ENCODE peak calls at places on chromosomes 7 and 10, in four cellular contexts. S is ovary, M is T follicular helper cell, X is mucosa of gallbladder. Z is an unnamed sample.

GRCh38 chr7:1675036-1675671 is 5.1 kb downstream of the ELFN1 start:
- DNase-seq in M (no peak), X (no peak), S (no peak), Z (no peak)

GRCh38 chr10:9342865-9343450 is 1288.5 kb downstream of the GATA3 start:
- DNase-seq in S (no peak), M (no peak), X (no peak), Z (peak; percentile 11)

GRCh38 chr7:157397751-157398691 is 61.2 kb downstream of the DNAJB6 start:
- DNase-seq in X (peak; percentile 40), S (peak; percentile 46), M (no peak), Z (peak; percentile 65)

GRCh38 chr10:26805567-26806245 is 55.1 kb downstream of the ABI1 start:
- DNase-seq in X (no peak), M (no peak), S (no peak), Z (no peak)

GRCh38 chr10:76150886-76151288 is 719.5 kb downstream of the LRMDA start:
- DNase-seq in X (no peak), M (no peak), S (no peak), Z (no peak)

GRCh38 chr10:86100581-86101061 is 266.0 kb downstream of the GRID1 start:
- DNase-seq in S (no peak), M (no peak), X (no peak), Z (peak; percentile 23)

GRCh38 chr10:126937026-126937425 is 31.8 kb downstream of the DOCK1 start:
- DNase-seq in M (no peak), S (no peak), X (no peak), Z (no peak)

GRCh38 chr7:29304756-29305155 is 110.2 kb downstream of the CHN2 start:
- DNase-seq in S (no peak), X (no peak), M (no peak), Z (peak; percentile 68)

GRCh38 chr7:84482476-84482875 is 287.9 kb upstream of the SEMA3A start:
- DNase-seq in M (no peak), S (no peak), X (no peak), Z (no peak)

GRCh38 chr10:72893136-72893798 is at the start of gene OIT3:
- DNase-seq in M (no peak), X (no peak), S (no peak), Z (no peak)

GRCh38 chr7:50745835-50746234 is 36.9 kb downstream of the GRB10 start:
- DNase-seq in S (no peak), X (no peak), M (no peak), Z (no peak)

GRCh38 chr7:134890246-134891240 is 95.8 kb upstream of the AGBL3 start:
- DNase-seq in S (peak; percentile 54), M (no peak), X (no peak), Z (no peak)

GRCh38 chr7:83427929-83428328 is 221.0 kb downstream of the SEMA3E start:
- DNase-seq in M (no peak), X (no peak), S (no peak), Z (peak; percentile 43)

GRCh38 chr7:134632937-134633540 is 13.6 kb upstream of the BPGM start:
- DNase-seq in S (no peak), X (no peak), M (peak; percentile 29), Z (peak; percentile 64)

GRCh38 chr7:75993689-75994387 is 557 bp downstream of the TMEM120A start:
- DNase-seq in M (no peak), X (peak; percentile 59), S (peak; percentile 76), Z (peak; percentile 31)

GRCh38 chr7:84258628-84259027 is 64.0 kb upstream of the SEMA3A start:
- DNase-seq in M (no peak), X (no peak), S (no peak), Z (peak; percentile 20)

GRCh38 chr7:119270045-119270464 is 1002.9 kb upstream of the KCND2 start:
- DNase-seq in S (peak; percentile 30), M (no peak), X (peak; percentile 54), Z (peak; percentile 82)

GRCh38 chr10:119817991-119818888 is 54.4 kb downstream of the MCMBP start:
- DNase-seq in M (peak; percentile 2), X (peak; percentile 55), S (peak; percentile 88), Z (no peak)

GRCh38 chr7:30391806-30392205 is 86.8 kb downstream of the NOD1 start:
- DNase-seq in M (no peak), X (no peak), S (no peak), Z (peak; percentile 60)

GRCh38 chr10:116838143-116838725 is 11.1 kb upstream of the ENO4 start:
- DNase-seq in M (no peak), X (no peak), S (no peak), Z (no peak)

GRCh38 chr10:79347894-79348639 is 798 bp downstream of the PPIF start:
- DNase-seq in S (peak; percentile 80), M (peak; percentile 42), X (peak; percentile 63), Z (peak; percentile 90)

GRCh38 chr10:82953331-82953730 is 1078.3 kb downstream of the NRG3 start:
- DNase-seq in S (no peak), X (no peak), M (no peak), Z (no peak)

GRCh38 chr7:127208860-127209259 is 43.9 kb downstream of the GRM8 start:
- DNase-seq in M (no peak), X (no peak), S (no peak), Z (no peak)

GRCh38 chr10:78435484-78436222 is 402.0 kb downstream of the RPS24 start:
- DNase-seq in S (no peak), M (no peak), X (no peak), Z (no peak)

GRCh38 chr7:99733448-99733847 is 1.5 kb downstream of the CYP3A7 start:
- DNase-seq in M (no peak), X (no peak), S (no peak), Z (no peak)

GRCh38 chr10:117830832-117831231 is 215.9 kb downstream of the RAB11FIP2 start:
- DNase-seq in S (no peak), M (no peak), X (no peak), Z (no peak)

GRCh38 chr7:2171855-2172254 is 60.9 kb downstream of the MAD1L1 start:
- DNase-seq in S (no peak), M (no peak), X (no peak), Z (no peak)

GRCh38 chr10:70132098-70133029 is at the start of gene AIFM2:
- DNase-seq in S (peak; percentile 88), M (peak; percentile 14), X (peak; percentile 68), Z (peak; percentile 97)

GRCh38 chr10:18607503-18607902 is 43.9 kb downstream of the NSUN6 start:
- DNase-seq in M (no peak), S (no peak), X (peak; percentile 32), Z (peak; percentile 73)

GRCh38 chr7:39838326-39838725 is 111.7 kb upstream of the CDK13 start:
- DNase-seq in X (no peak), S (peak; percentile 73), M (no peak), Z (peak; percentile 31)

GRCh38 chr7:104328970-104329825 is 795 bp downstream of the LHFPL3 start:
- DNase-seq in X (no peak), M (no peak), S (no peak), Z (no peak)

GRCh38 chr7:43377196-43377935 is 205.5 kb upstream of the STK17A start:
- DNase-seq in X (no peak), M (no peak), S (no peak), Z (no peak)

GRCh38 chr7:100840470-100841100 is 11.9 kb upstream of the SLC12A9 start:
- DNase-seq in M (no peak), S (no peak), X (no peak), Z (no peak)

GRCh38 chr7:43041724-43042123 is 70.7 kb upstream of the HECW1 start:
- DNase-seq in M (no peak), X (no peak), S (no peak), Z (no peak)

GRCh38 chr10:126421745-126422144 is 33.5 kb upstream of the ADAM12 start:
- DNase-seq in M (no peak), X (no peak), S (no peak), Z (peak; percentile 46)

GRCh38 chr10:794382-794956 is 105.0 kb upstream of the DIP2C start:
- DNase-seq in M (no peak), S (no peak), X (no peak), Z (peak; percentile 25)

GRCh38 chr7:38327597-38327996 is 54.2 kb upstream of the TARP start:
- DNase-seq in M (no peak), X (no peak), S (no peak), Z (no peak)

GRCh38 chr7:77983973-77984372 is 185.4 kb downstream of the PHTF2 start:
- DNase-seq in M (no peak), S (no peak), X (no peak), Z (no peak)

Z was measured in PC-3.